ENCODE peak calls at places on chromosomes 13 and 19, in ten cellular contexts. S is colonic mucosa; X is stomach; C is testis; A is heart right ventricle; P is spleen; F is GM12878; R is CD8-positive, alpha-beta T cell; W is cardiac muscle cell; N is mammary epithelial cell. Z is an unnamed sample. For H3K27me3, the result is how much of the 10 kb centered on the place peaks cover.

GRCh38 chr13:107043016-107043957 is 475.4 kb upstream of the ARGLU1 start:
- DNase-seq in P (no peak), F (no peak), W (no peak), C (peak), N (no peak), S (no peak), R (no peak), A (no peak), X (no peak), Z (no peak)

GRCh38 chr13:90427322-90428272 is 919.9 kb upstream of the MIR17HG start:
- DNase-seq in R (no peak), P (no peak), A (no peak), W (no peak), C (no peak), S (no peak), N (no peak), F (no peak), X (no peak), Z (no peak)

GRCh38 chr13:22517544-22517943 is 663.2 kb upstream of the SGCG start:
- DNase-seq in C (no peak), F (no peak), R (no peak), X (no peak), N (no peak), W (no peak), S (no peak), P (no peak), A (no peak), Z (no peak)

GRCh38 chr13:26022538-26023292 is 29.1 kb downstream of the SHISA2 start:
- DNase-seq in P (no peak), S (no peak), W (peak), A (peak), X (peak), R (no peak), F (no peak), C (peak), N (peak), Z (peak)

GRCh38 chr19:49924004-49924880 is 4.8 kb upstream of the ATF5 start:
- DNase-seq in R (no peak), F (peak), A (no peak), C (no peak), W (no peak), P (no peak), N (no peak), S (no peak), X (no peak), Z (no peak)

GRCh38 chr13:48892311-48892710 is 83.4 kb upstream of the FNDC3A start:
- DNase-seq in A (no peak), R (no peak), C (no peak), X (no peak), F (no peak), P (no peak), S (no peak), W (no peak), N (peak), Z (no peak)

GRCh38 chr19:31943778-31944177 is 401.6 kb upstream of the ZNF507 start:
- DNase-seq in W (no peak), F (no peak), C (peak), N (no peak), X (no peak), S (no peak), P (no peak), R (no peak), A (no peak), Z (no peak)

GRCh38 chr13:37945651-37946575 is 76.3 kb upstream of the TRPC4 start:
- DNase-seq in N (no peak), W (no peak), F (no peak), C (no peak), R (no peak), S (no peak), X (no peak), P (no peak), A (no peak), Z (no peak)

GRCh38 chr19:56900573-56901097 is 60.1 kb upstream of the PEG3 start:
- DNase-seq in A (no peak), W (no peak), F (no peak), R (no peak), X (no peak), P (no peak), S (no peak), N (no peak), C (no peak), Z (no peak)

GRCh38 chr13:39144941-39145533 is 106.8 kb downstream of the NHLRC3 start:
- DNase-seq in C (peak), N (peak), P (no peak), R (no peak), W (peak), A (peak), X (peak), S (peak), F (no peak), Z (peak)

GRCh38 chr19:41703602-41704293 is 4.7 kb upstream of the CEACAM5 start:
- DNase-seq in P (peak), X (no peak), F (no peak), S (peak), A (no peak), N (no peak), R (no peak), W (no peak), C (no peak), Z (peak)

GRCh38 chr19:55258476-55258827 is 365 bp downstream of the PPP6R1 start:
- DNase-seq in A (no peak), F (no peak), X (no peak), S (peak), C (no peak), W (peak), P (no peak), N (no peak), R (no peak), Z (no peak)

GRCh38 chr13:98977568-98978270 is at the start of gene DOCK9:
- DNase-seq in P (no peak), W (peak), N (peak), S (peak), R (no peak), X (peak), A (peak), F (no peak), C (peak), Z (no peak)
- H3K4me3 ChIP-seq in P (no peak), W (no peak), N (peak), S (peak), R (no peak), X (peak), A (peak), F (no peak), C (peak), Z (peak)

DNA sequence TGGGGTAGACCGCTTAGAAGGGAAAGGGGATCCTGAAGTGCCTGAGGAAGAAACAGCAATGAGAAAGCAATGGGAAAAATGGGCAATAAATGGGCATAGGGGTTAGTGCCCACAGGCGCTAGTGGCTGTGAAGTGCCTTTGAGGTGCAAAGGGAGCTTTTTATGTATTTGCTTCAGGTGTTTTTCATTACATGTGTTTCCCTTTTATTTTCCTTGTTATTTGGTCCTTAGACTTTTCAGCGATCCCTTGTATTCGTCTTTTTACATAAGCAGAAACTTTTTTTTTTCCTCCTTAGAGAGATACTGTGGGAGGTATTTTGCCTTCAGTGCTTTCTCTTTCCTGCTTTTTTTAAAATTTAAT is 19.6 kb downstream of the NFIX start:
- DNase-seq in X (no peak), P (no peak), W (no peak), N (no peak), C (no peak), F (no peak), S (no peak), A (no peak), R (no peak), Z (no peak)
- H3K27me3 ChIP-seq in X (under half), P (half or more), W (half or more), N (under half), C (under half), F (under half), S (under half), A (under half), R (under half), Z (under half)

GRCh38 chr13:28718538-28719226 is at the start of gene SLC46A3:
- DNase-seq in C (peak), F (peak), R (peak), P (peak), W (peak), A (peak), N (peak), X (peak), S (peak), Z (peak)
- TF ChIP-seq CTCF in C (no peak), F (peak), R (no peak), P (no peak), W (no peak), A (no peak), N (peak), X (no peak), S (no peak), Z (peak)

DNA sequence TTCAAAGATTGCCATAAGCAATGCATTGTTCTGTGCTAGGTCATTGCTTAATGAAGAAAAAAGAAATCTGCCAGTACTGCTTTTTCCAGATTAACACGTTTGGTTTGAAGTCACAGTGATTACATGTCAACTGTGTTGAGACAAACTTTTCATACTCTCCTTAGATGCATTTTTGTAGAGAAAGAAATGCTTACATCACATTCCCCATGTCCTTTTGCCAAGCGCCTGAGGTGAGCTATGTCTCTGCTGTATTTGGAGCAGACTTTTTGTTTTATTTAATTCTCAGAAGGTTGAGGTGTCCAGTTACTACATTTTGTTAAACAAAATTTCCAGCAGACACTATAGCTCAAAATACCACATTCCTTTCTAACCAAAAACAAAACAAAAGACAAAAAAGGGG is 16.2 kb downstream of the LACC1 start:
- DNase-seq in X (no peak), N (no peak), S (no peak), C (no peak), R (no peak), P (no peak), W (no peak), F (no peak), A (no peak), Z (no peak)
- H3K4me3 ChIP-seq in X (no peak), N (no peak), S (no peak), C (no peak), R (no peak), P (no peak), W (no peak), F (no peak), A (no peak), Z (no peak)